ENCODE peak calls at places on chromosomes 1 and 21, in eight cellular contexts. K is suprapubic skin, D is stomach, G is tibial nerve, S is ovary, J is K562, P is sigmoid colon, O is H1. Z is an unnamed sample. For H3K36me3, the result is how much of the 10 kb centered on the place peaks cover.

GRCh38 chr1:6523566-6523965 is 30.7 kb downstream of the NOL9 start:
- DNase-seq in K (no peak), D (no peak), G (no peak), S (no peak), J (peak), P (no peak), O (peak), Z (no peak)

GRCh38 chr1:93489756-93490155 is 41.8 kb downstream of the FNBP1L start:
- DNase-seq in K (no peak), D (no peak), G (no peak), S (no peak), J (no peak), P (no peak), O (no peak), Z (no peak)

GRCh38 chr21:28150778-28151177 is 841.9 kb downstream of the LTN1 start:
- DNase-seq in K (no peak), D (no peak), G (no peak), S (no peak), J (no peak), P (no peak), O (no peak), Z (no peak)

GRCh38 chr1:983736-984475 is 2.0 kb upstream of the PERM1 start:
- DNase-seq in K (no peak), D (peak), G (no peak), S (peak), J (peak), P (peak), O (no peak), Z (peak)

GRCh38 chr21:42991992-42992740 is 17.8 kb downstream of the PKNOX1 start:
- DNase-seq in K (no peak), D (no peak), G (no peak), S (peak), J (peak), P (peak), O (no peak), Z (no peak)

GRCh38 chr1:182235604-182235951 is 156.0 kb downstream of the GLUL start:
- DNase-seq in K (no peak), D (no peak), G (no peak), S (no peak), J (no peak), P (no peak), O (no peak), Z (no peak)

GRCh38 chr1:12539705-12540579 is 78.1 kb downstream of the DHRS3 start:
- DNase-seq in K (peak), D (peak), G (peak), S (peak), J (peak), P (peak), O (no peak), Z (peak)

GRCh38 chr1:115457295-115457694 is 119.2 kb upstream of the NGF start:
- DNase-seq in K (no peak), D (peak), G (no peak), S (peak), J (no peak), P (no peak), O (no peak), Z (no peak)

GRCh38 chr21:29155118-29155932 is 24.9 kb downstream of the MAP3K7CL start:
- DNase-seq in K (peak), D (no peak), G (peak), S (peak), J (no peak), P (peak), O (no peak), Z (no peak)

GRCh38 chr1:15296602-15297321 is 49.7 kb downstream of the FHAD1 start:
- DNase-seq in K (no peak), D (no peak), G (no peak), S (no peak), J (peak), P (no peak), O (no peak), Z (no peak)

GRCh38 chr1:87684194-87684593 is 355.5 kb downstream of the LMO4 start:
- DNase-seq in K (no peak), D (peak), G (no peak), S (peak), J (no peak), P (no peak), O (no peak), Z (peak)

GRCh38 chr1:29756901-29757729 is 520.8 kb downstream of the PTPRU start:
- DNase-seq in K (no peak), D (no peak), G (no peak), S (no peak), J (no peak), P (no peak), O (no peak), Z (no peak)

GRCh38 chr1:196259291-196259690 is 348.9 kb downstream of the KCNT2 start:
- DNase-seq in K (no peak), D (no peak), G (no peak), S (no peak), J (no peak), P (no peak), O (no peak), Z (no peak)

DNA sequence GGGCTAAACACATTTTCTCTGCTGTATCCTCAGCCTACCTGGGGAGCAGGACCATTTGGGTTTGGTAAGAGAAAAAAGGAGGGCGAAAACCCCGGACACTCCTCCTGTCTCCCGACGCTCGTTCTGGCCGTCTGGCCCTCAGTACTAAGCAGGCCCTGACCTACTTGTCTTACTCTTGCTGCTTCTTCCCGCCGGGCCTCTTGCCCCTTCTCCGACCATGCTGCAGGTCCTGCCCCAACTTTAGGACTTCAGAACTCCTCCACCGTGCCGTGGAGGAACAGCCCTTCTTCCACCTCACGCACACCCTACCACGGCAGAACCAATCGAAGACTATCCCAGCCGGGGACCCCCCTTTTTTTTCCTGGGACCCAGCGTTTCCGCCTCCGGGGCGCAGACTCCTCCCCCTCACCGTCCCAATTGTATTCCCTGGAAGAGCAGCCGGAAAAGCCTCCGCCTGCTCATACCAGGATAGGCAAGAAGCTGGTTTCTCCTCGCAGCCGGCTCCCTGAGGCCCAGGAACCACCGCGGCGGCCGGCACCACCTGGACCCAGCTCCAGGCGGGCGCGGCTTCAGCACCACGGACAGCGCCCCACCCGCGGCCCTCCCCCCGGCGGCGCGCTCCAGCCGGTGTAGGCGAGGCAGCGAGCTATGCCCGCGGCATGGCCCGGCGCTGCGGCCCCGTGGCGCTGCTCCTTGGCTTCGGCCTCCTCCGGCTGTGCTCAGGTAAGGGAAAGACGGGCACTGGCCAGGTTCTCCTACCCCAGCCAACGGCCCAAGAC is at the start of gene CHRNB2:
- DNase-seq in K (no peak), D (peak), G (peak), S (peak), J (peak), P (peak), O (peak), Z (peak)
- TF ChIP-seq EP300 in K (no peak), D (no peak), G (no peak), S (no peak), J (no peak), P (no peak), O (no peak), Z (no peak)

GRCh38 chr1:110067429-110067956 is 3.0 kb downstream of the ALX3 start:
- DNase-seq in K (no peak), D (no peak), G (no peak), S (no peak), J (no peak), P (no peak), O (no peak), Z (no peak)
- H3K4me3 ChIP-seq in K (peak), D (no peak), G (no peak), S (no peak), J (no peak), P (no peak), O (peak), Z (no peak)

GRCh38 chr1:154220970-154221814 is 437 bp downstream of the UBAP2L start:
- DNase-seq in K (peak), D (peak), G (peak), S (peak), J (peak), P (peak), O (no peak), Z (peak)
- H3K36me3 ChIP-seq in K (under half), D (under half), G (under half), S (under half), J (half or more), P (under half), O (under half), Z (under half)

DNA sequence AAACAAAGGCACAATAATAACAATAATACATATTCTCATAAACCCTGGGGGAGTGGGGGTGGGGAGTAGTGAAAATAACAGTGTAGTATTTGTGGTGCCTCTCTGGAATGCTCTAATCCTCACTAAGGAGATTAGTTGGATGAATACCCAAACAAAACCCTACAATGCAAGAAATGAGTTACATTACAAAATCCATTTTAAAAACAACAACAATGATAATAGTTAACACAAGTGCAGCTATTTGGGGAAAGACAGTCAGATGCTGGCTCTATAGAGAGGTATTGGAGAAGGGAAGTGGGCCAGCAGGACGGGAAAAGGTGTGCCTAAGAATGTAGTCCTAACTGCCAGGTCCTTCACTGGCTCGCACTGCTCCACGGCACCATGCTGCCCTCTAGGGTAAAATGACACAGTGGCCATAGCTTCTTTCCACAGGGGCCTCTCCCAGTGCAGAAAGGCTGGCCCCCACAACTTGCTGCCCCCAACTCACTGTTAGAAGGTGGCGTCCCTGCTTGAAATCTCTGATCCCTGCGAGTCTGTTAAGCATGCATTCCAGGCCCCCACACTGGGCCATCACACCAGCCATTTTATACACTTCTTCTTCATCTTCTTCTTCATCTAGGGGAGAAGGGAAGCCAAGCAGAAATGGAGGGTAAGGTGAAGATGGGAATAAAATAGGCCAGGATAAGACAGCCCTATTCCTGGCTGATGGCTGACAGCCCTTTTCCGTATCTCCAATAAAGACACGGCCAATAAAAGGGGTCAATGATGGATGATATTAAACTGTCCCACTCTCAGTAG is 113.8 kb downstream of the UBR4 start:
- DNase-seq in K (no peak), D (peak), G (no peak), S (no peak), J (no peak), P (no peak), O (no peak), Z (no peak)
- TF ChIP-seq EP300 in K (no peak), D (no peak), G (no peak), S (no peak), J (no peak), P (no peak), O (no peak), Z (no peak)

Z was measured in upper lobe of left lung.